ENCODE peak calls at places on chromosomes 5 and 9, in six cellular contexts. P, N, W, D, M and Z are unnamed samples.
A peak's percentile ranks its signal among the peaks of the same experiment; 100 is the strongest.

GRCh38 chr9:123544007-123544827 is 188.2 kb downstream of the CRB2 start:
- DNase-seq in N (no peak), M (no peak), D (no peak), P (no peak), W (no peak), Z (no peak)

GRCh38 chr9:89138463-89139390 is 39.9 kb downstream of the SHC3 start:
- DNase-seq in M (no peak), P (no peak), W (no peak), N (no peak), D (no peak), Z (peak; percentile 63)

GRCh38 chr9:29160763-29161353 is 1587.6 kb upstream of the C9orf72 start:
- DNase-seq in N (no peak), W (no peak), M (no peak), D (no peak), P (no peak), Z (no peak)

GRCh38 chr5:6468104-6468503 is 19.4 kb downstream of the UBE2QL1 start:
- DNase-seq in P (no peak), N (no peak), D (no peak), W (no peak), M (peak; percentile 62), Z (no peak)

GRCh38 chr5:15695171-15695676 is 195.2 kb downstream of the FBXL7 start:
- DNase-seq in P (no peak), D (no peak), W (no peak), M (no peak), N (no peak), Z (no peak)

GRCh38 chr9:122223435-122223834 is 5.3 kb downstream of the LHX6 start:
- DNase-seq in M (peak; percentile 77), W (no peak), P (no peak), D (no peak), N (no peak), Z (no peak)

GRCh38 chr9:125839322-125839721 is 92.1 kb downstream of the PBX3 start:
- DNase-seq in P (no peak), M (no peak), N (no peak), W (no peak), D (no peak), Z (no peak)

GRCh38 chr5:51072937-51073336 is 310.3 kb upstream of the ISL1 start:
- DNase-seq in W (no peak), D (no peak), P (no peak), M (no peak), N (no peak), Z (no peak)

GRCh38 chr5:113166710-113167366 is 190.2 kb downstream of the DCP2 start:
- DNase-seq in W (no peak), M (no peak), N (no peak), P (no peak), D (peak; percentile 63), Z (peak; percentile 73)

GRCh38 chr5:134878403-134878802 is 4.2 kb downstream of the TXNDC15 start:
- DNase-seq in P (no peak), D (no peak), N (no peak), W (no peak), M (peak; percentile 48), Z (no peak)

GRCh38 chr5:135446615-135447014 is 533 bp downstream of the DCANP1 start:
- DNase-seq in W (no peak), N (no peak), D (no peak), P (no peak), M (peak; percentile 68), Z (no peak)

GRCh38 chr9:92988215-92988731 is 41.0 kb downstream of the FGD3 start:
- DNase-seq in D (no peak), M (peak; percentile 60), N (no peak), P (no peak), W (no peak), Z (no peak)

GRCh38 chr5:3347741-3348140 is 247.9 kb upstream of the IRX1 start:
- DNase-seq in N (no peak), W (no peak), P (peak; percentile 64), M (no peak), D (no peak), Z (no peak)

GRCh38 chr5:56815657-56816545 is 552 bp downstream of the MAP3K1 start:
- DNase-seq in M (peak; percentile 91), P (no peak), N (peak; percentile 43), W (no peak), D (no peak), Z (no peak)

GRCh38 chr5:36689225-36689624 is 82.8 kb downstream of the SLC1A3 start:
- DNase-seq in N (no peak), M (no peak), W (no peak), D (no peak), P (no peak), Z (no peak)

GRCh38 chr9:86938780-86939179 is 8.5 kb downstream of the GAS1 start:
- DNase-seq in M (no peak), P (no peak), D (no peak), W (no peak), N (no peak), Z (no peak)

GRCh38 chr5:155259648-155260047 is 246.1 kb downstream of the KIF4B start:
- DNase-seq in P (peak; percentile 12), M (no peak), W (no peak), N (no peak), D (no peak), Z (no peak)

GRCh38 chr5:68960469-68960868 is 133.3 kb upstream of the SLC30A5 start:
- DNase-seq in M (no peak), W (no peak), D (no peak), N (no peak), P (no peak), Z (no peak)

GRCh38 chr5:172768098-172768572 is 2.9 kb downstream of the DUSP1 start:
- DNase-seq in P (no peak), D (no peak), M (no peak), N (no peak), W (no peak), Z (no peak)

GRCh38 chr9:100445161-100445902 is 18.4 kb downstream of the MSANTD3 start:
- DNase-seq in M (no peak), P (no peak), N (no peak), D (no peak), W (no peak), Z (no peak)

GRCh38 chr5:53874409-53874808 is 314.0 kb downstream of the NDUFS4 start:
- DNase-seq in W (no peak), P (no peak), M (no peak), N (no peak), D (no peak), Z (peak; percentile 52)

GRCh38 chr9:37732086-37732744 is 21.4 kb upstream of the TRMT10B start:
- DNase-seq in W (no peak), N (no peak), D (no peak), P (no peak), M (no peak), Z (no peak)

GRCh38 chr5:155098433-155098832 is 84.9 kb downstream of the KIF4B start:
- DNase-seq in N (no peak), M (no peak), W (no peak), P (no peak), D (no peak), Z (no peak)

GRCh38 chr5:178242416-178242815 is 9.8 kb upstream of the PHYKPL start:
- DNase-seq in D (no peak), W (no peak), N (no peak), M (no peak), P (no peak), Z (no peak)

GRCh38 chr5:178241688-178242231 is 9.2 kb upstream of the PHYKPL start:
- DNase-seq in D (no peak), N (no peak), W (no peak), M (no peak), P (no peak), Z (no peak)

GRCh38 chr5:178240341-178240741 is 7.7 kb upstream of the PHYKPL start:
- DNase-seq in N (no peak), D (no peak), P (no peak), M (no peak), W (no peak), Z (no peak)

GRCh38 chr5:178240772-178241171 is 8.2 kb upstream of the PHYKPL start:
- DNase-seq in W (no peak), P (no peak), M (no peak), N (no peak), D (no peak), Z (no peak)

GRCh38 chr5:178241259-178241658 is 8.7 kb upstream of the PHYKPL start:
- DNase-seq in N (no peak), D (no peak), M (no peak), P (no peak), W (no peak), Z (no peak)
- H3K4me3 ChIP-seq in N (peak overlapping the region; percentile 31), D (no peak overlapping the region), M (no peak overlapping the region), P (no peak overlapping the region), W (no peak overlapping the region), Z (no peak overlapping the region)

GRCh38 chr9:75482566-75482965 is 394.3 kb downstream of the OSTF1 start:
- DNase-seq in M (no peak), W (no peak), N (no peak), D (no peak), P (no peak), Z (no peak)
- TF ChIP-seq CTCF in M (no peak), W (no peak), N (no peak), D (no peak), P (no peak), Z (peak; percentile 49)

GRCh38 chr9:129270903-129271431 is 92.9 kb upstream of the IER5L start:
- DNase-seq in M (no peak), W (no peak), N (no peak), P (no peak), D (no peak), Z (no peak)
- H3K4me3 ChIP-seq in M (no peak overlapping the region), W (no peak overlapping the region), N (peak overlapping the region; percentile 10), P (no peak overlapping the region), D (no peak overlapping the region), Z (no peak overlapping the region)

GRCh38 chr9:16154570-16155078 is 601.8 kb downstream of the CCDC171 start:
- DNase-seq in P (no peak), N (peak; percentile 30), M (peak; percentile 85), W (no peak), D (no peak), Z (no peak)
- TF ChIP-seq CTCF in P (no peak), N (no peak), M (no peak), W (no peak), D (no peak), Z (peak; percentile 62)

DNA sequence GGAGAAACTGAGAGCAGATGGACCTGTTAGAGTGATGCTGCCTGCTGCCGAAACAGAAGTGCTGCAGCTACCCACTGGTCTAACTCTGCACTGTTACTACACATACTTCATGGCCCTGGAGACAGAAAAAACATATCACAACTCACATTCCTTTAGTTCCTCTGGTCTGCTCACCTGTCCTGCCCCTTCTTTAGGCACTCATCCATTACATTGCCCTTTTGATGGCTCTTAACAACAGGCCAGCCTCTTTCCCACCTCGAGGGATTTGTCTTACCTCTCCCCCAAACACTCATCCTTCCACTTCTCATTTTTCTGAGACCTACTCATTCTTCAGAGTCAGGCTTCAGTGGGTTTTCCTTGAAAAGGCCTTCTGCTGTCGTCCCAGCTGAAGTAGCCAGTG is 49.2 kb downstream of the KCTD16 start:
- DNase-seq in W (no peak), D (no peak), M (no peak), N (no peak), P (no peak), Z (no peak)
- H3K4me3 ChIP-seq in W (no peak overlapping the region), D (no peak overlapping the region), M (no peak overlapping the region), N (no peak overlapping the region), P (no peak overlapping the region), Z (no peak overlapping the region)

GRCh38 chr9:95574176-95574575 is 57.4 kb upstream of the PTCH1 start:
- DNase-seq in D (no peak), N (peak; percentile 25), P (no peak), M (no peak), W (no peak), Z (no peak)
- TF ChIP-seq CTCF in D (no peak), N (no peak), P (no peak), M (no peak), W (no peak), Z (no peak)

GRCh38 chr5:1797855-1798254 is 1.8 kb downstream of the MRPL36 start:
- DNase-seq in P (no peak), W (no peak), N (no peak), D (no peak), M (no peak), Z (no peak)
- H3K4me3 ChIP-seq in P (no peak overlapping the region), W (no peak overlapping the region), N (no peak overlapping the region), D (no peak overlapping the region), M (no peak overlapping the region), Z (no peak overlapping the region)